ENCODE peak calls at places on chromosomes 13 and 19, in six cellular contexts. D, C, F, T, V and R are unnamed samples.

GRCh38 chr13:107138987-107139386 is 571.0 kb upstream of the ARGLU1 start:
- DNase-seq in T (no peak), F (no peak), V (no peak), C (no peak), D (no peak), R (no peak)

GRCh38 chr13:24142886-24143285 is 17.6 kb upstream of the SPATA13 start:
- DNase-seq in C (no peak), T (no peak), F (no peak), V (no peak), D (no peak), R (no peak)

GRCh38 chr19:41734585-41734984 is 20.7 kb upstream of the CEACAM6 start:
- DNase-seq in F (no peak), C (no peak), T (no peak), V (no peak), D (no peak), R (no peak)

GRCh38 chr13:94263038-94263437 is 216.4 kb downstream of the DCT start:
- DNase-seq in F (no peak), V (no peak), T (no peak), C (no peak), D (no peak), R (no peak)

GRCh38 chr13:70253411-70253810 is 145.2 kb upstream of the KLHL1 start:
- DNase-seq in T (no peak), D (no peak), C (no peak), V (no peak), F (no peak), R (no peak)

GRCh38 chr13:97810152-97810551 is 143.3 kb upstream of the IPO5 start:
- DNase-seq in T (no peak), V (no peak), F (peak), C (no peak), D (peak), R (no peak)

GRCh38 chr13:48829536-48829935 is 146.2 kb upstream of the FNDC3A start:
- DNase-seq in V (no peak), F (no peak), C (no peak), T (no peak), D (no peak), R (no peak)

GRCh38 chr19:1811942-1812425 is at the start of gene ATP8B3:
- DNase-seq in T (no peak), D (no peak), F (no peak), C (no peak), V (no peak), R (no peak)

GRCh38 chr13:51520524-51520923 is 63.7 kb upstream of the WDFY2 start:
- DNase-seq in F (peak), V (no peak), D (peak), C (no peak), T (no peak), R (no peak)